ENCODE peak calls at places on chromosomes 12 and 14, in ten cellular contexts. One of them, this sample, is unnamed.

GRCh38 chr12:38921025-38921677 is 15.8 kb upstream of the CPNE8 start:
- DNase-seq in GM23338: peak
- DNase-seq in progenitor cell of endocrine pancreas: peak
- DNase-seq in PC-3: peak
- DNase-seq in WTC11: peak
- DNase-seq in RWPE2: no peak
- DNase-seq in right lobe of liver: peak
- DNase-seq in lower lobe of right lung: no peak
- DNase-seq in prostate gland: peak
- DNase-seq in GM06990: peak
- DNase-seq in this sample: peak

GRCh38 chr14:62691613-62692489 is 353.4 kb downstream of the KCNH5 start:
- DNase-seq in GM23338: no peak
- DNase-seq in progenitor cell of endocrine pancreas: no peak
- DNase-seq in PC-3: peak
- DNase-seq in WTC11: no peak
- DNase-seq in RWPE2: peak
- DNase-seq in right lobe of liver: peak
- DNase-seq in lower lobe of right lung: no peak
- DNase-seq in prostate gland: peak
- DNase-seq in GM06990: no peak
- DNase-seq in this sample: peak

GRCh38 chr14:60506985-60507829 is 1.7 kb upstream of the SIX6 start:
- DNase-seq in GM23338: peak
- DNase-seq in progenitor cell of endocrine pancreas: no peak
- DNase-seq in PC-3: no peak
- DNase-seq in WTC11: peak
- DNase-seq in RWPE2: no peak
- DNase-seq in right lobe of liver: no peak
- DNase-seq in lower lobe of right lung: no peak
- DNase-seq in prostate gland: no peak
- DNase-seq in GM06990: no peak
- DNase-seq in this sample: no peak

GRCh38 chr14:75046899-75047298 is 4.4 kb downstream of the MLH3 start:
- DNase-seq in GM23338: no peak
- DNase-seq in progenitor cell of endocrine pancreas: no peak
- DNase-seq in PC-3: peak
- DNase-seq in WTC11: no peak
- DNase-seq in RWPE2: no peak
- DNase-seq in right lobe of liver: no peak
- DNase-seq in lower lobe of right lung: no peak
- DNase-seq in prostate gland: no peak
- DNase-seq in GM06990: no peak
- DNase-seq in this sample: no peak

GRCh38 chr12:1559729-1560128 is 34.7 kb downstream of the FBXL14 start:
- DNase-seq in GM23338: no peak
- DNase-seq in progenitor cell of endocrine pancreas: no peak
- DNase-seq in PC-3: no peak
- DNase-seq in WTC11: no peak
- DNase-seq in RWPE2: no peak
- DNase-seq in right lobe of liver: no peak
- DNase-seq in lower lobe of right lung: no peak
- DNase-seq in prostate gland: no peak
- DNase-seq in GM06990: no peak
- DNase-seq in this sample: no peak

GRCh38 chr12:561908-562593 is 101.2 kb downstream of the NINJ2 start:
- DNase-seq in GM23338: no peak
- DNase-seq in progenitor cell of endocrine pancreas: no peak
- DNase-seq in PC-3: no peak
- DNase-seq in WTC11: no peak
- DNase-seq in RWPE2: no peak
- DNase-seq in right lobe of liver: peak
- DNase-seq in lower lobe of right lung: peak
- DNase-seq in prostate gland: no peak
- DNase-seq in GM06990: no peak
- DNase-seq in this sample: no peak

GRCh38 chr12:11631288-11631687 is 18.2 kb upstream of the ETV6 start:
- DNase-seq in GM23338: no peak
- DNase-seq in progenitor cell of endocrine pancreas: no peak
- DNase-seq in PC-3: no peak
- DNase-seq in WTC11: no peak
- DNase-seq in RWPE2: no peak
- DNase-seq in right lobe of liver: no peak
- DNase-seq in lower lobe of right lung: no peak
- DNase-seq in prostate gland: no peak
- DNase-seq in GM06990: no peak
- DNase-seq in this sample: no peak

GRCh38 chr12:123092866-123093265 is 58.0 kb downstream of the PITPNM2 start:
- DNase-seq in GM23338: no peak
- DNase-seq in progenitor cell of endocrine pancreas: no peak
- DNase-seq in PC-3: no peak
- DNase-seq in WTC11: no peak
- DNase-seq in RWPE2: no peak
- DNase-seq in right lobe of liver: no peak
- DNase-seq in lower lobe of right lung: no peak
- DNase-seq in prostate gland: no peak
- DNase-seq in GM06990: no peak
- DNase-seq in this sample: no peak

GRCh38 chr12:86134571-86134970 is 121.6 kb downstream of the MGAT4C start:
- DNase-seq in GM23338: no peak
- DNase-seq in progenitor cell of endocrine pancreas: no peak
- DNase-seq in PC-3: peak
- DNase-seq in WTC11: no peak
- DNase-seq in RWPE2: no peak
- DNase-seq in right lobe of liver: no peak
- DNase-seq in lower lobe of right lung: no peak
- DNase-seq in prostate gland: no peak
- DNase-seq in GM06990: no peak
- DNase-seq in this sample: no peak

GRCh38 chr14:56760164-56760914 is 49.9 kb downstream of the OTX2 start:
- DNase-seq in GM23338: no peak
- DNase-seq in progenitor cell of endocrine pancreas: no peak
- DNase-seq in PC-3: no peak
- DNase-seq in WTC11: no peak
- DNase-seq in RWPE2: no peak
- DNase-seq in right lobe of liver: no peak
- DNase-seq in lower lobe of right lung: no peak
- DNase-seq in prostate gland: no peak
- DNase-seq in GM06990: no peak
- DNase-seq in this sample: no peak

GRCh38 chr12:41512531-41512930 is 324.4 kb downstream of the PDZRN4 start:
- DNase-seq in GM23338: no peak
- DNase-seq in progenitor cell of endocrine pancreas: no peak
- DNase-seq in PC-3: no peak
- DNase-seq in WTC11: no peak
- DNase-seq in RWPE2: no peak
- DNase-seq in right lobe of liver: no peak
- DNase-seq in lower lobe of right lung: peak
- DNase-seq in prostate gland: no peak
- DNase-seq in GM06990: no peak
- DNase-seq in this sample: no peak

GRCh38 chr12:125403145-125403789 is 338.0 kb downstream of the AACS start:
- DNase-seq in GM23338: peak
- DNase-seq in progenitor cell of endocrine pancreas: no peak
- DNase-seq in PC-3: peak
- DNase-seq in WTC11: peak
- DNase-seq in RWPE2: no peak
- DNase-seq in right lobe of liver: no peak
- DNase-seq in lower lobe of right lung: no peak
- DNase-seq in prostate gland: no peak
- DNase-seq in GM06990: no peak
- DNase-seq in this sample: peak
- TF ChIP-seq CTCF in GM23338: peak
- TF ChIP-seq CTCF in progenitor cell of endocrine pancreas: peak
- TF ChIP-seq CTCF in PC-3: peak
- TF ChIP-seq CTCF in WTC11: peak
- TF ChIP-seq CTCF in RWPE2: peak
- TF ChIP-seq CTCF in right lobe of liver: peak
- TF ChIP-seq CTCF in lower lobe of right lung: peak
- TF ChIP-seq CTCF in prostate gland: no peak
- TF ChIP-seq CTCF in GM06990: peak
- TF ChIP-seq CTCF in this sample: peak

DNA sequence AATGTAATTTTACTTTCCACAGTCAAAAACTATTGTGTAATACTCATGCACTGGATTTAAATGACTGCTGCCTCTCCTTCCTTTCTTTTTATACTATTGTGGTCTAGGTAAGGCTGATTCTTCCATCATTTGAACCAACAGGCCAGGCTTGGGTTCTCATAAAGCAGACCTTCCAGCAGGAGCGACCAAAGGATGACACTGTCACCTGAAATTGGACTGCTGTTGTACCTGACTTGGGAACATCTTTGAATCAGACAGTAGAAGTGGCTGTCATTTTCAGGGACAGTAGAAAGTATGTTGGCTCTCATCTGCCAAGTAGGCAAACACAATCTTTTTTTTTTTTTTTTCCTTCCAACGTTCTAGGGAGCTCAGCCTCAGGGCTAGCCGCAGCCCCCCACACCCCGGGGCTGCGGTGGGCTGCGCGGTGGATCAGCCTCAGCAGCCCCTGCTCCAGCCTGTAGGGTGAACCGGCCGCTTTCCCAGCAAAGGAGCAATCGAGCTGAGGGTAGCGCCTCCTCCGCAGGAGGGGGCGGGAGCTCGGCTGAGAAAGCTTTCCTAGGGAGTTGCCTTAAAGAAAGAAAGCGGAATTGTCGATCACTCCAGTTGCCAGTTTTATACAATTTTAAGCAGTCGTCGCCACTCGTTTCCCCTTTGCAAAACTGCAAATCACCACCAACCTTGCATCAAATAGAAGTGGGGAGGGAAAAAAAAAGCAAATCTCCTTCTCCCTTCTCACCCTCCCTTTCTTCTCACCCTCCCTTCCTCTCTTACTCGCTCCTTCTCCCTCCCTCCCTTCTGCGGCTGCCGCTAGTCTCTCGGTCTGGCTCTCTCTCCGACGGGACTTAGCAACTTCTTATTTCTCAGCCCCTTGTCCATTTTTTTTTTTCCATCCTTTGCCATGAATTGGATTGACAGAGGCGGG is at the start of gene PDE3A:
- DNase-seq in GM23338: peak
- DNase-seq in progenitor cell of endocrine pancreas: peak
- DNase-seq in PC-3: peak
- DNase-seq in WTC11: peak
- DNase-seq in RWPE2: no peak
- DNase-seq in right lobe of liver: peak
- DNase-seq in lower lobe of right lung: peak
- DNase-seq in prostate gland: peak
- DNase-seq in GM06990: peak
- DNase-seq in this sample: no peak
- TF ChIP-seq CTCF in GM23338: no peak
- TF ChIP-seq CTCF in progenitor cell of endocrine pancreas: peak
- TF ChIP-seq CTCF in PC-3: no peak
- TF ChIP-seq CTCF in WTC11: no peak
- TF ChIP-seq CTCF in RWPE2: no peak
- TF ChIP-seq CTCF in right lobe of liver: no peak
- TF ChIP-seq CTCF in lower lobe of right lung: no peak
- TF ChIP-seq CTCF in prostate gland: no peak
- TF ChIP-seq CTCF in GM06990: no peak
- TF ChIP-seq CTCF in this sample: no peak

DNA sequence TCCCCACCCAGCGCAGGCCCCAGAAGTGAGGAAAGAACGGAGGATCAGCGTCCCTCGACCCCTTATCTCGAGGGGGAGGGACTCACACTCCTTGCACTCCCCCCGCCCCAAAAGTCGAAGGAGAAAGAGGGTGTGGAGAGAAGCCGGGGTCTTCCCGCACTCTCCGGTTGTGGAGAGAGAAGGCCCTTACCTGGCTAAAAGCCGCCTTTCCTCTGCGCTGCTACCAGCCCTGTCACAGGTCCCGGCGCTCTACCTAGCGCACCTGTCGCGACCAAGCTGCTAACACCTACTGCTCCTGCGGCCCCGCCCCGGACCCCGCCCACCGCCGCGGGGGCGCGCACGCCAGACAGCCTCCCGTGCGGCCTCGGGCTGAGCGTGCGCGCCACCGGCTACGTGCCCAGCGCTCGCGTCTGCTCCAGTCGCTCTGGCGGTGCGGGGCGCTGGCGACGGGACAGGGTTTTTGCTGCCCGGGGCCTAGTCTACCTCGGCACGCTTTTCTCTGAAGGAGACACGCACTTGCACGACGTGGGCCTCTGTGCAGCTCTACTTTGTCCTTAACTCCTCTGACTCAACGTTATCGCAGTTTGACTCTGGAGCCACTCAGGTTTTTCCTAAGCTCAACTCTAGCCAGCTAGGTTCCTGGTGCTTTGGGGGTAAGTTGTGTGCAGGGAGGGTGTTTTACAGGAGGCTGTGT is at the start of gene LIMA1:
- DNase-seq in GM23338: peak
- DNase-seq in progenitor cell of endocrine pancreas: peak
- DNase-seq in PC-3: peak
- DNase-seq in WTC11: peak
- DNase-seq in RWPE2: peak
- DNase-seq in right lobe of liver: peak
- DNase-seq in lower lobe of right lung: peak
- DNase-seq in prostate gland: peak
- DNase-seq in GM06990: peak
- DNase-seq in this sample: peak
- TF ChIP-seq CTCF in GM23338: no peak
- TF ChIP-seq CTCF in progenitor cell of endocrine pancreas: no peak
- TF ChIP-seq CTCF in PC-3: no peak
- TF ChIP-seq CTCF in WTC11: no peak
- TF ChIP-seq CTCF in RWPE2: peak
- TF ChIP-seq CTCF in right lobe of liver: peak
- TF ChIP-seq CTCF in lower lobe of right lung: peak
- TF ChIP-seq CTCF in prostate gland: peak
- TF ChIP-seq CTCF in GM06990: no peak
- TF ChIP-seq CTCF in this sample: no peak

GRCh38 chr12:121509339-121509738 is 71.5 kb downstream of the KDM2B start:
- DNase-seq in GM23338: no peak
- DNase-seq in progenitor cell of endocrine pancreas: no peak
- DNase-seq in PC-3: no peak
- DNase-seq in WTC11: no peak
- DNase-seq in RWPE2: no peak
- DNase-seq in right lobe of liver: no peak
- DNase-seq in lower lobe of right lung: no peak
- DNase-seq in prostate gland: no peak
- DNase-seq in GM06990: no peak
- DNase-seq in this sample: no peak

GRCh38 chr12:121508533-121508932 is 72.3 kb downstream of the KDM2B start:
- DNase-seq in GM23338: no peak
- DNase-seq in progenitor cell of endocrine pancreas: no peak
- DNase-seq in PC-3: no peak
- DNase-seq in WTC11: no peak
- DNase-seq in RWPE2: no peak
- DNase-seq in right lobe of liver: no peak
- DNase-seq in lower lobe of right lung: no peak
- DNase-seq in prostate gland: no peak
- DNase-seq in GM06990: no peak
- DNase-seq in this sample: no peak

GRCh38 chr12:121507984-121508383 is 72.8 kb downstream of the KDM2B start:
- DNase-seq in GM23338: no peak
- DNase-seq in progenitor cell of endocrine pancreas: no peak
- DNase-seq in PC-3: no peak
- DNase-seq in WTC11: no peak
- DNase-seq in RWPE2: no peak
- DNase-seq in right lobe of liver: no peak
- DNase-seq in lower lobe of right lung: no peak
- DNase-seq in prostate gland: no peak
- DNase-seq in GM06990: no peak
- DNase-seq in this sample: no peak

GRCh38 chr12:121505513-121505912 is 75.3 kb downstream of the KDM2B start:
- DNase-seq in GM23338: no peak
- DNase-seq in progenitor cell of endocrine pancreas: no peak
- DNase-seq in PC-3: no peak
- DNase-seq in WTC11: no peak
- DNase-seq in RWPE2: no peak
- DNase-seq in right lobe of liver: no peak
- DNase-seq in lower lobe of right lung: no peak
- DNase-seq in prostate gland: no peak
- DNase-seq in GM06990: no peak
- DNase-seq in this sample: no peak

GRCh38 chr12:121507245-121507644 is 73.6 kb downstream of the KDM2B start:
- DNase-seq in GM23338: no peak
- DNase-seq in progenitor cell of endocrine pancreas: no peak
- DNase-seq in PC-3: no peak
- DNase-seq in WTC11: no peak
- DNase-seq in RWPE2: no peak
- DNase-seq in right lobe of liver: no peak
- DNase-seq in lower lobe of right lung: no peak
- DNase-seq in prostate gland: no peak
- DNase-seq in GM06990: no peak
- DNase-seq in this sample: no peak
- TF ChIP-seq CTCF in GM23338: no peak
- TF ChIP-seq CTCF in progenitor cell of endocrine pancreas: no peak
- TF ChIP-seq CTCF in PC-3: no peak
- TF ChIP-seq CTCF in WTC11: no peak
- TF ChIP-seq CTCF in RWPE2: no peak
- TF ChIP-seq CTCF in right lobe of liver: no peak
- TF ChIP-seq CTCF in lower lobe of right lung: no peak
- TF ChIP-seq CTCF in prostate gland: no peak
- TF ChIP-seq CTCF in GM06990: no peak
- TF ChIP-seq CTCF in this sample: no peak